ENCODE peak calls at places on chromosomes 6 and 20, in ten cellular contexts. D is PC-9; N is cardiac muscle cell; I is CD8-positive, alpha-beta T cell; K is psoas muscle; Q is fibroblast of pulmonary artery; V is adrenal gland; Z is MM.1S; X is mesendoderm; M is IMR-90. C is an unnamed sample.

GRCh38 chr6:137764464-137764863 is 102.6 kb upstream of the TNFAIP3 start:
- DNase-seq in D (peak), N (peak), I (no peak), K (no peak), Q (peak), V (no peak), Z (no peak), X (no peak), M (peak), C (peak)

GRCh38 chr6:2970753-2971419 is 481 bp downstream of the SERPINB6 start:
- DNase-seq in D (no peak), N (peak), I (peak), K (peak), Q (peak), V (peak), Z (peak), X (peak), M (peak), C (peak)

GRCh38 chr6:148893481-148893880 is 146.7 kb downstream of the UST start:
- DNase-seq in D (no peak), N (no peak), I (no peak), K (no peak), Q (no peak), V (no peak), Z (no peak), X (no peak), M (no peak), C (no peak)

GRCh38 chr6:108557494-108558371 is 3.0 kb upstream of the FOXO3 start:
- DNase-seq in D (peak), N (peak), I (peak), K (peak), Q (peak), V (peak), Z (peak), X (peak), M (peak), C (no peak)

GRCh38 chr20:52105045-52105572 is 86.5 kb downstream of the ZFP64 start:
- DNase-seq in D (peak), N (peak), I (no peak), K (no peak), Q (peak), V (peak), Z (no peak), X (peak), M (peak), C (peak)

GRCh38 chr6:25603251-25603650 is 48.8 kb upstream of the SCGN start:
- DNase-seq in D (no peak), N (no peak), I (no peak), K (no peak), Q (no peak), V (no peak), Z (no peak), X (peak), M (no peak), C (no peak)

GRCh38 chr20:49724637-49725606 is 11.2 kb upstream of the B4GALT5 start:
- DNase-seq in D (peak), N (peak), I (no peak), K (peak), Q (peak), V (peak), Z (no peak), X (peak), M (peak), C (no peak)

GRCh38 chr6:151914475-151914874 is 107.0 kb downstream of the ESR1 start:
- DNase-seq in D (peak), N (peak), I (no peak), K (no peak), Q (peak), V (no peak), Z (no peak), X (peak), M (no peak), C (no peak)

GRCh38 chr6:118551063-118551672 is 3.1 kb downstream of the PLN start:
- DNase-seq in D (peak), N (peak), I (no peak), K (no peak), Q (peak), V (no peak), Z (peak), X (peak), M (peak), C (peak)

GRCh38 chr20:35344354-35344837 is 52.2 kb upstream of the FAM83C start:
- DNase-seq in D (peak), N (peak), I (no peak), K (peak), Q (peak), V (peak), Z (no peak), X (no peak), M (peak), C (peak)

GRCh38 chr6:11366183-11366933 is 133.9 kb upstream of the NEDD9 start:
- DNase-seq in D (no peak), N (no peak), I (peak), K (no peak), Q (no peak), V (no peak), Z (peak), X (no peak), M (no peak), C (no peak)

GRCh38 chr6:165060636-165061190 is 248.7 kb downstream of the C6orf118 start:
- DNase-seq in D (no peak), N (no peak), I (no peak), K (no peak), Q (no peak), V (no peak), Z (no peak), X (no peak), M (no peak), C (peak)

GRCh38 chr20:8226106-8226505 is 94.0 kb downstream of the PLCB1 start:
- DNase-seq in D (no peak), N (no peak), I (no peak), K (no peak), Q (no peak), V (no peak), Z (no peak), X (no peak), M (no peak), C (no peak)

GRCh38 chr6:10099086-10099499 is 315.8 kb downstream of the TFAP2A start:
- DNase-seq in D (no peak), N (no peak), I (no peak), K (no peak), Q (no peak), V (peak), Z (no peak), X (peak), M (no peak), C (no peak)

GRCh38 chr6:27209659-27210269 is 37.7 kb upstream of the PRSS16 start:
- DNase-seq in D (no peak), N (no peak), I (no peak), K (no peak), Q (no peak), V (no peak), Z (no peak), X (peak), M (peak), C (no peak)

GRCh38 chr6:83430606-83431544 is at the start of gene ME1:
- DNase-seq in D (peak), N (peak), I (peak), K (peak), Q (peak), V (peak), Z (peak), X (peak), M (peak), C (peak)

GRCh38 chr6:44967481-44967880 is 360.6 kb upstream of the RUNX2 start:
- DNase-seq in D (no peak), N (peak), I (no peak), K (no peak), Q (peak), V (peak), Z (no peak), X (no peak), M (no peak), C (peak)

DNA sequence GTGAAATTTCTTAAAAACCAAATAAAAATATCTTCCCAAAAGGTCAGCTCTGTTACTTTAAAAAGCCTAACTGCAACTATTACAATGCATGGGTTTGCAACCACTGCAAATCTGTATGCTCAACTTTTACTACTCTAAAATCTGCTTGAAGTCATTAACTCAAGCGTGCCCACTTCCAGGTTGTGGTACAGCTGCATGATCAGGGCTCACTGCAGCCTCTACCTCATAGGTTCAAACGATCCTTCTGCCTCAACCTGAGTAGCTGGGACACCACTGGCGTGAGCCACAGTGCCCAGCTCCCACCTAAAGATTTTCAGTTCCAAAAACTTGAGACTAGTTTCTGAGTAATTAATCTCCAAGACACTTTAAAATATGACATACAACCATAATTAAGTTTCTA is 8.2 kb downstream of the DIDO1 start:
- DNase-seq in D (no peak), N (no peak), I (peak), K (no peak), Q (no peak), V (no peak), Z (no peak), X (no peak), M (no peak), C (no peak)
- H3K4me3 ChIP-seq in D (no peak), N (no peak), I (peak), K (no peak), Q (no peak), V (no peak), Z (no peak), X (no peak), M (no peak), C (no peak)

DNA sequence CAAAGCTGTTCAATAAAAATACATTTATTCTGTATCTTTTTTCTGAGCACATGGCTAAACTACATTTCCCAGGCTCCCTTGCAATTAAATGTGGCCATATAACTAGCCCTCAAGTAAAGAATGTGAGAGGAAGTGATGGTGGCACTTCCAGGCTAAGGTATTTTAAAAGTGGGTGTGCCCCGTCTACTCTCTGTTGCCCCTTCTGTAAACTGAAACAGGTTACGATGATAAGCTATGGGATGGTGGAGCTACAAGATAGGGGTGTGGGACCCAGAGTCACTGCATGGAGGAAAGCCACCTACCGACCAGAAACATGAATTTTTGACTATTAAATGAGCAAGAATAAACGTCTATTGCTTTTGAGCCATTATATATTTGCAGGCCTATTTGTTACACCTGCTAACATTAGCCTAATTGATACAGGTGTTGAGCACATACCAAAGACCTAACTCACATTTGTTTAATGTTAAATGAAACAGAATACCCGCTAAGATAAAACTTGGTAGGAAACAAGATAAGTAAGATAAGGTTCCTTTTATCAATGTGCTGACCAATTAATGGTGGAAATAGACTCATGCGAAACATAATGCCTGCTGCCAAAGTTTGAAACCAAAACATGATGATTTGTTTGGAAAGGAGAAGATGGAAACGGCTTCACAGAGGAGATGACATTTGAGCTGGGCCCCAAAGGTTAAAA is 3.0 kb downstream of the FYN start:
- DNase-seq in D (no peak), N (no peak), I (no peak), K (no peak), Q (no peak), V (no peak), Z (no peak), X (peak), M (no peak), C (no peak)
- H3K4me3 ChIP-seq in D (no peak), N (no peak), I (peak), K (no peak), Q (no peak), V (no peak), Z (no peak), X (no peak), M (no peak), C (no peak)

GRCh38 chr20:3864518-3864917 is 17.9 kb downstream of the MAVS start:
- DNase-seq in D (no peak), N (no peak), I (no peak), K (no peak), Q (no peak), V (no peak), Z (no peak), X (no peak), M (no peak), C (no peak)
- H3K4me3 ChIP-seq in D (no peak), N (no peak), I (no peak), K (no peak), Q (no peak), V (no peak), Z (no peak), X (no peak), M (no peak), C (no peak)

DNA sequence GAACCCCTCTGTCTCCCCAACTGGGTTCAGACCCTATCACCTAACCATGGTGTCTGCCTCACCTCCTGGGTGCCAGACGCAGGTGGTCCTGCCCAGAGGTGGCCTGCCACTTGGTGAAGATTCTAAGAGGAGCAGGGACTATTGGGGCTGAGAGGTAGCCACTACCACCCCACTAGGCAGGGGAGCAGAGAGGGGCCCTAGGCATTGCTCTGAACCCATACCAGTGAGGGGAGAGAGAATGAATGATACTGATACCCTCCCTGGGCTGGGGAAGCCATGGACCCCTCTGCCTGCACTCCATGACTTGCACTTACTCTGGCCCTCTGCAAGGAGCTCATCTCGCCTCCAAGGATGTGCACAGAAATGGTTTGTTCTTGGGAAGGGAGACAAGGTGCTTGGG is 31.7 kb upstream of the SPDEF start:
- DNase-seq in D (no peak), N (no peak), I (no peak), K (no peak), Q (no peak), V (no peak), Z (no peak), X (no peak), M (no peak), C (no peak)
- H3K4me3 ChIP-seq in D (no peak), N (no peak), I (no peak), K (no peak), Q (no peak), V (no peak), Z (no peak), X (no peak), M (no peak), C (no peak)

DNA sequence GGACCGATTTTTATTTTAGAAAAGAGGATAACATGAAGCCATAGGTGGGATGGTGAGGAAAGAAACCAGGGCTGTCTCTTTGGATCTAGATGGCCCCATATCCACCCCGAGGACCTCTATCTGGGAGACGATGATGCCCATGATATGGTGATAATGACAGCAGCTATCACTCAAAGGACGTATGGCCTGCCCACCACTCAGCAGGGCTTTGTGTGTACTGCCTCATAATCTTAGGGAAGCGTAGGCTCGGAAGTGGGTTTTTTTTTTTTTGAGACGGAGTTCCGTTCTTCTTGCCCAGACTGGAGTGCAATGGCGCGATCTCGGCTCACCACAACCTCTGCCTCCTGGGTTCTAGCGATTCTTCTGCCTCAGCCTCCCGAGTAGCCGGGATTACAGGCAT is 8.2 kb upstream of the TAF8 start:
- DNase-seq in D (no peak), N (no peak), I (no peak), K (no peak), Q (no peak), V (no peak), Z (no peak), X (no peak), M (no peak), C (no peak)
- H3K4me3 ChIP-seq in D (no peak), N (no peak), I (peak), K (no peak), Q (no peak), V (no peak), Z (no peak), X (no peak), M (no peak), C (no peak)

DNA sequence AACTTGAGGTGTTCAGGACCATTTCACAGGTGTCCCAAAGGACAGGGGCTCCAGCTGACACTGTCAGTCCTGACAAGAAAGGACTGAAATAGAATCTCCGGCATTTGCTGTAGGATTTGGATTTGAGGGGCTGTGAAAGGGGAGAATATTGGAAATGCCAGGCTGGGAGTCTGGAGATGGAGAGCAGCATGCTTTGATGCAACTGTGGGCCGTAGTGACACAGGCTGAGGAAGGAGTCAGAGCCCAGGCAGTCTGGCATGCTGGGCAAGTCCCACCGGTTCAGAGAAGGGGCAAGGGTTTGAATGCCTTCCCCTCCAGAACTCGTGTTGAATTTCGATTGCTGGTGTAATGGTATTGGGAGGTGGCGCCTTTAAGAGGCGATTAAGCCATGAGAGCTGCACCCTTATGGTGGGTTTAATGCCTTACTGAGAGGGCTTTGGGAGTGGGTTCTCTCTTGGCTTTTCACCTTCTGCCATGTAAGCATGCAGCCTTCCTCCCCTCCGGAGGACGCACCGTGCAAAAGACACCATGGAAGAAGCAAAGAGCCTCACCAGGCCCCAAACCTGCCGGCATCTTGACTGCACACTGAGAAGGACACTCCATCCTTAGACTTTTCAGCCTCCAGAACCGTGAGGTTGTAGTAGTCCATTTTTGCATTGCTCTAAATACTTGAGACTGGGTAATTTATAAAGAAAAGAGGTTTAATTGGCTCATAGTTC is 9.4 kb upstream of the PYGB start:
- DNase-seq in D (peak), N (peak), I (no peak), K (no peak), Q (peak), V (no peak), Z (no peak), X (no peak), M (peak), C (peak)
- H3K4me3 ChIP-seq in D (no peak), N (no peak), I (no peak), K (no peak), Q (no peak), V (no peak), Z (no peak), X (no peak), M (no peak), C (no peak)

GRCh38 chr6:73455865-73456629 is 4.0 kb upstream of the CGAS start:
- DNase-seq in D (no peak), N (peak), I (no peak), K (no peak), Q (peak), V (no peak), Z (no peak), X (no peak), M (peak), C (no peak)

GRCh38 chr6:73452107-73452461 is at the start of gene CGAS:
- DNase-seq in D (peak), N (peak), I (peak), K (peak), Q (peak), V (peak), Z (peak), X (peak), M (peak), C (peak)

GRCh38 chr6:73451166-73452106 is 661 bp downstream of the CGAS start:
- DNase-seq in D (peak), N (peak), I (peak), K (peak), Q (peak), V (peak), Z (peak), X (peak), M (peak), C (peak)
- H3K4me3 ChIP-seq in D (peak), N (peak), I (peak), K (peak), Q (peak), V (peak), Z (peak), X (peak), M (peak), C (peak)

DNA sequence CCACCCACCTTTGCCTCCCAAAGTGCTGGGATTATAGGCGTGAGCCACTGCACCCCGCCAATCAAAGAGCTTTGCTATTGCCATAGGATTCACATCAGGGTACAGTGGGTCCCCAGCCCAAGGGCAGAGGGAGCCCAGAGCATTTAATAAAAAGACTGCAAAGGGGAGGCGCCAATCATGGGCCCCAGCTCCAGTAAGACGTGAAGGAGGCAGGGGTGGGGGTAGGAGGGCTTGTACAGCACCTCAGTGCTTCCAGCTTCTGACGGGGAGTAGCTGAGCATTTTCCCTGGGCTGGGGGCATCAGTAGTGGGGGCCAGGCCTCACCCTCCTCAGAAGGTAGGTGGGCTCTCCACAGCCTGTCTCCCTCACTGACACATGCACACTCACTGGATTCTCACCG is 1.5 kb downstream of the ADA start:
- DNase-seq in D (no peak), N (no peak), I (no peak), K (no peak), Q (no peak), V (no peak), Z (no peak), X (no peak), M (no peak), C (no peak)
- H3K4me3 ChIP-seq in D (no peak), N (no peak), I (peak), K (peak), Q (no peak), V (no peak), Z (peak), X (no peak), M (no peak), C (no peak)